ENCODE peak calls at places on chromosomes 7 and 10, in four cellular contexts. One of them, this sample, is unnamed.
A peak's percentile ranks its signal among the peaks of the same experiment; 100 is the strongest.

GRCh38 chr7:131244259-131244852 is 83.3 kb upstream of the MKLN1 start:
- DNase-seq in hypothalamus: no peak
- DNase-seq in activated T-cell treated with anti-CD3 and anti-CD28 coated beads, Interleukin-2, amount 50 U/mL, for 4 hours: peak; percentile 15
- DNase-seq in fibroblast of the aortic adventitia: peak; percentile 92
- DNase-seq in this sample: peak; percentile 95

GRCh38 chr10:14801693-14802092 is 27.0 kb upstream of the FAM107B start:
- DNase-seq in hypothalamus: no peak
- DNase-seq in activated T-cell treated with anti-CD3 and anti-CD28 coated beads, Interleukin-2, amount 50 U/mL, for 4 hours: no peak
- DNase-seq in fibroblast of the aortic adventitia: no peak
- DNase-seq in this sample: peak; percentile 10

GRCh38 chr10:49285232-49285631 is 13.7 kb upstream of the C10orf71 start:
- DNase-seq in hypothalamus: no peak
- DNase-seq in activated T-cell treated with anti-CD3 and anti-CD28 coated beads, Interleukin-2, amount 50 U/mL, for 4 hours: no peak
- DNase-seq in fibroblast of the aortic adventitia: no peak
- DNase-seq in this sample: no peak

GRCh38 chr7:39613577-39613976 is 9.8 kb upstream of the RALA start:
- DNase-seq in hypothalamus: no peak
- DNase-seq in activated T-cell treated with anti-CD3 and anti-CD28 coated beads, Interleukin-2, amount 50 U/mL, for 4 hours: no peak
- DNase-seq in fibroblast of the aortic adventitia: peak; percentile 50
- DNase-seq in this sample: no peak

GRCh38 chr7:15580604-15581351 is 19.0 kb upstream of the AGMO start:
- DNase-seq in hypothalamus: no peak
- DNase-seq in activated T-cell treated with anti-CD3 and anti-CD28 coated beads, Interleukin-2, amount 50 U/mL, for 4 hours: no peak
- DNase-seq in fibroblast of the aortic adventitia: peak; percentile 15
- DNase-seq in this sample: no peak

GRCh38 chr10:97498841-97499560 is at the start of gene UBTD1:
- DNase-seq in hypothalamus: peak; percentile 63
- DNase-seq in activated T-cell treated with anti-CD3 and anti-CD28 coated beads, Interleukin-2, amount 50 U/mL, for 4 hours: peak; percentile 25
- DNase-seq in fibroblast of the aortic adventitia: peak; percentile 37
- DNase-seq in this sample: peak; percentile 41

GRCh38 chr7:52777423-52777822 is 258.0 kb upstream of the POM121L12 start:
- DNase-seq in hypothalamus: no peak
- DNase-seq in activated T-cell treated with anti-CD3 and anti-CD28 coated beads, Interleukin-2, amount 50 U/mL, for 4 hours: no peak
- DNase-seq in fibroblast of the aortic adventitia: no peak
- DNase-seq in this sample: no peak

GRCh38 chr10:133273534-133274143 is 3.0 kb downstream of the ADAM8 start:
- DNase-seq in hypothalamus: no peak
- DNase-seq in activated T-cell treated with anti-CD3 and anti-CD28 coated beads, Interleukin-2, amount 50 U/mL, for 4 hours: no peak
- DNase-seq in fibroblast of the aortic adventitia: no peak
- DNase-seq in this sample: no peak

GRCh38 chr7:84455788-84456187 is 261.2 kb upstream of the SEMA3A start:
- DNase-seq in hypothalamus: no peak
- DNase-seq in activated T-cell treated with anti-CD3 and anti-CD28 coated beads, Interleukin-2, amount 50 U/mL, for 4 hours: no peak
- DNase-seq in fibroblast of the aortic adventitia: peak; percentile 37
- DNase-seq in this sample: peak; percentile 17

GRCh38 chr7:150968698-150969482 is 9.2 kb downstream of the KCNH2 start:
- DNase-seq in hypothalamus: no peak
- DNase-seq in activated T-cell treated with anti-CD3 and anti-CD28 coated beads, Interleukin-2, amount 50 U/mL, for 4 hours: no peak
- DNase-seq in fibroblast of the aortic adventitia: no peak
- DNase-seq in this sample: no peak

GRCh38 chr10:46031648-46032532 is 1.5 kb upstream of the NCOA4 start:
- DNase-seq in hypothalamus: no peak
- DNase-seq in activated T-cell treated with anti-CD3 and anti-CD28 coated beads, Interleukin-2, amount 50 U/mL, for 4 hours: no peak
- DNase-seq in fibroblast of the aortic adventitia: peak; percentile 55
- DNase-seq in this sample: no peak

GRCh38 chr10:70518695-70519094 is 40.1 kb downstream of the PALD1 start:
- DNase-seq in hypothalamus: no peak
- DNase-seq in activated T-cell treated with anti-CD3 and anti-CD28 coated beads, Interleukin-2, amount 50 U/mL, for 4 hours: no peak
- DNase-seq in fibroblast of the aortic adventitia: no peak
- DNase-seq in this sample: peak; percentile 72

GRCh38 chr10:28677889-28678686 is 767 bp downstream of the BAMBI start:
- DNase-seq in hypothalamus: peak; percentile 22
- DNase-seq in activated T-cell treated with anti-CD3 and anti-CD28 coated beads, Interleukin-2, amount 50 U/mL, for 4 hours: peak; percentile 10
- DNase-seq in fibroblast of the aortic adventitia: peak; percentile 34
- DNase-seq in this sample: no peak

GRCh38 chr7:34073676-34074075 is 168.3 kb downstream of the BMPER start:
- DNase-seq in hypothalamus: no peak
- DNase-seq in activated T-cell treated with anti-CD3 and anti-CD28 coated beads, Interleukin-2, amount 50 U/mL, for 4 hours: no peak
- DNase-seq in fibroblast of the aortic adventitia: peak; percentile 78
- DNase-seq in this sample: no peak

GRCh38 chr7:132618956-132619305 is 42.7 kb upstream of the PLXNA4 start:
- DNase-seq in hypothalamus: no peak
- DNase-seq in activated T-cell treated with anti-CD3 and anti-CD28 coated beads, Interleukin-2, amount 50 U/mL, for 4 hours: no peak
- DNase-seq in fibroblast of the aortic adventitia: peak; percentile 27
- DNase-seq in this sample: no peak

This sample was measured in NCI-H226.